ENCODE peak calls at places on chromosomes 11 and 22, in five cellular contexts. One of them, this sample, is unnamed.

GRCh38 chr11:74611369-74611861 is 19.0 kb downstream of the POLD3 start:
- DNase-seq in anterior cingulate cortex: no peak
- DNase-seq in EL: peak
- DNase-seq in skeletal muscle cell: peak
- DNase-seq in stimulated activated CD4-positive, alpha-beta T cell treated with anti-CD3 and anti-CD28 coated beads, Interleukin-1b, Interleukin-23, amount 100 ng/mL, for 48 hours: no peak
- DNase-seq in this sample: no peak

GRCh38 chr11:77725433-77725832 is 87.8 kb upstream of the CLNS1A start:
- DNase-seq in anterior cingulate cortex: no peak
- DNase-seq in EL: no peak
- DNase-seq in skeletal muscle cell: no peak
- DNase-seq in stimulated activated CD4-positive, alpha-beta T cell treated with anti-CD3 and anti-CD28 coated beads, Interleukin-1b, Interleukin-23, amount 100 ng/mL, for 48 hours: no peak
- DNase-seq in this sample: no peak

GRCh38 chr11:73271936-73272679 is at the start of gene P2RY6:
- DNase-seq in anterior cingulate cortex: no peak
- DNase-seq in EL: peak
- DNase-seq in skeletal muscle cell: no peak
- DNase-seq in stimulated activated CD4-positive, alpha-beta T cell treated with anti-CD3 and anti-CD28 coated beads, Interleukin-1b, Interleukin-23, amount 100 ng/mL, for 48 hours: no peak
- DNase-seq in this sample: peak

GRCh38 chr22:39530692-39531331 is 1.7 kb downstream of the RPS19BP1 start:
- DNase-seq in anterior cingulate cortex: no peak
- DNase-seq in EL: peak
- DNase-seq in skeletal muscle cell: no peak
- DNase-seq in stimulated activated CD4-positive, alpha-beta T cell treated with anti-CD3 and anti-CD28 coated beads, Interleukin-1b, Interleukin-23, amount 100 ng/mL, for 48 hours: no peak
- DNase-seq in this sample: no peak

GRCh38 chr22:38872831-38873248 is 824 bp upstream of the CBX6 start:
- DNase-seq in anterior cingulate cortex: peak
- DNase-seq in EL: peak
- DNase-seq in skeletal muscle cell: no peak
- DNase-seq in stimulated activated CD4-positive, alpha-beta T cell treated with anti-CD3 and anti-CD28 coated beads, Interleukin-1b, Interleukin-23, amount 100 ng/mL, for 48 hours: no peak
- DNase-seq in this sample: peak

GRCh38 chr11:134476435-134477021 is 64.5 kb upstream of the B3GAT1 start:
- DNase-seq in anterior cingulate cortex: no peak
- DNase-seq in EL: no peak
- DNase-seq in skeletal muscle cell: no peak
- DNase-seq in stimulated activated CD4-positive, alpha-beta T cell treated with anti-CD3 and anti-CD28 coated beads, Interleukin-1b, Interleukin-23, amount 100 ng/mL, for 48 hours: no peak
- DNase-seq in this sample: no peak

GRCh38 chr11:121538054-121538453 is 85.3 kb upstream of the SORL1-AS1 start:
- DNase-seq in anterior cingulate cortex: no peak
- DNase-seq in EL: no peak
- DNase-seq in skeletal muscle cell: no peak
- DNase-seq in stimulated activated CD4-positive, alpha-beta T cell treated with anti-CD3 and anti-CD28 coated beads, Interleukin-1b, Interleukin-23, amount 100 ng/mL, for 48 hours: peak
- DNase-seq in this sample: no peak

GRCh38 chr22:41074941-41075710 is 17.3 kb upstream of the EP300 start:
- DNase-seq in anterior cingulate cortex: no peak
- DNase-seq in EL: no peak
- DNase-seq in skeletal muscle cell: no peak
- DNase-seq in stimulated activated CD4-positive, alpha-beta T cell treated with anti-CD3 and anti-CD28 coated beads, Interleukin-1b, Interleukin-23, amount 100 ng/mL, for 48 hours: no peak
- DNase-seq in this sample: no peak

GRCh38 chr11:111770581-111771134 is 4.5 kb upstream of the PPP2R1B start:
- DNase-seq in anterior cingulate cortex: no peak
- DNase-seq in EL: no peak
- DNase-seq in skeletal muscle cell: no peak
- DNase-seq in stimulated activated CD4-positive, alpha-beta T cell treated with anti-CD3 and anti-CD28 coated beads, Interleukin-1b, Interleukin-23, amount 100 ng/mL, for 48 hours: no peak
- DNase-seq in this sample: no peak

GRCh38 chr11:37468344-37468743 is 870.3 kb upstream of the RAG2 start:
- DNase-seq in anterior cingulate cortex: no peak
- DNase-seq in EL: no peak
- DNase-seq in skeletal muscle cell: no peak
- DNase-seq in stimulated activated CD4-positive, alpha-beta T cell treated with anti-CD3 and anti-CD28 coated beads, Interleukin-1b, Interleukin-23, amount 100 ng/mL, for 48 hours: no peak
- DNase-seq in this sample: no peak

GRCh38 chr11:133425992-133426391 is 106.3 kb downstream of the OPCML start:
- DNase-seq in anterior cingulate cortex: no peak
- DNase-seq in EL: no peak
- DNase-seq in skeletal muscle cell: no peak
- DNase-seq in stimulated activated CD4-positive, alpha-beta T cell treated with anti-CD3 and anti-CD28 coated beads, Interleukin-1b, Interleukin-23, amount 100 ng/mL, for 48 hours: no peak
- DNase-seq in this sample: no peak

GRCh38 chr11:120339394-120339890 is 3.2 kb downstream of the ARHGEF12 start:
- DNase-seq in anterior cingulate cortex: no peak
- DNase-seq in EL: peak
- DNase-seq in skeletal muscle cell: no peak
- DNase-seq in stimulated activated CD4-positive, alpha-beta T cell treated with anti-CD3 and anti-CD28 coated beads, Interleukin-1b, Interleukin-23, amount 100 ng/mL, for 48 hours: no peak
- DNase-seq in this sample: no peak

GRCh38 chr11:68140496-68141246 is 19.5 kb upstream of the CHKA start:
- DNase-seq in anterior cingulate cortex: no peak
- DNase-seq in EL: no peak
- DNase-seq in skeletal muscle cell: no peak
- DNase-seq in stimulated activated CD4-positive, alpha-beta T cell treated with anti-CD3 and anti-CD28 coated beads, Interleukin-1b, Interleukin-23, amount 100 ng/mL, for 48 hours: no peak
- DNase-seq in this sample: no peak

GRCh38 chr22:26846645-26847044 is 189.3 kb downstream of the MIAT start:
- DNase-seq in anterior cingulate cortex: no peak
- DNase-seq in EL: peak
- DNase-seq in skeletal muscle cell: no peak
- DNase-seq in stimulated activated CD4-positive, alpha-beta T cell treated with anti-CD3 and anti-CD28 coated beads, Interleukin-1b, Interleukin-23, amount 100 ng/mL, for 48 hours: no peak
- DNase-seq in this sample: no peak

GRCh38 chr11:126129681-126130671 is 67.3 kb upstream of the CDON start:
- DNase-seq in anterior cingulate cortex: no peak
- DNase-seq in EL: no peak
- DNase-seq in skeletal muscle cell: no peak
- DNase-seq in stimulated activated CD4-positive, alpha-beta T cell treated with anti-CD3 and anti-CD28 coated beads, Interleukin-1b, Interleukin-23, amount 100 ng/mL, for 48 hours: no peak
- DNase-seq in this sample: no peak

GRCh38 chr11:19253149-19253540 is 12.4 kb upstream of the E2F8 start:
- DNase-seq in anterior cingulate cortex: no peak
- DNase-seq in EL: no peak
- DNase-seq in skeletal muscle cell: no peak
- DNase-seq in stimulated activated CD4-positive, alpha-beta T cell treated with anti-CD3 and anti-CD28 coated beads, Interleukin-1b, Interleukin-23, amount 100 ng/mL, for 48 hours: no peak
- DNase-seq in this sample: no peak

GRCh38 chr11:64751136-64751535 is 7.2 kb upstream of the RASGRP2 start:
- DNase-seq in anterior cingulate cortex: no peak
- DNase-seq in EL: no peak
- DNase-seq in skeletal muscle cell: no peak
- DNase-seq in stimulated activated CD4-positive, alpha-beta T cell treated with anti-CD3 and anti-CD28 coated beads, Interleukin-1b, Interleukin-23, amount 100 ng/mL, for 48 hours: no peak
- DNase-seq in this sample: peak

GRCh38 chr11:121099885-121100284 is 1.2 kb upstream of the TECTA start:
- DNase-seq in anterior cingulate cortex: no peak
- DNase-seq in EL: peak
- DNase-seq in skeletal muscle cell: no peak
- DNase-seq in stimulated activated CD4-positive, alpha-beta T cell treated with anti-CD3 and anti-CD28 coated beads, Interleukin-1b, Interleukin-23, amount 100 ng/mL, for 48 hours: no peak
- DNase-seq in this sample: no peak

GRCh38 chr11:64058494-64058893 is 22.8 kb downstream of the FLRT1 start:
- DNase-seq in anterior cingulate cortex: peak
- DNase-seq in EL: no peak
- DNase-seq in skeletal muscle cell: no peak
- DNase-seq in stimulated activated CD4-positive, alpha-beta T cell treated with anti-CD3 and anti-CD28 coated beads, Interleukin-1b, Interleukin-23, amount 100 ng/mL, for 48 hours: no peak
- DNase-seq in this sample: peak

GRCh38 chr11:12800032-12800671 is 125.9 kb downstream of the TEAD1 start:
- DNase-seq in anterior cingulate cortex: no peak
- DNase-seq in EL: peak
- DNase-seq in skeletal muscle cell: no peak
- DNase-seq in stimulated activated CD4-positive, alpha-beta T cell treated with anti-CD3 and anti-CD28 coated beads, Interleukin-1b, Interleukin-23, amount 100 ng/mL, for 48 hours: no peak
- DNase-seq in this sample: no peak

GRCh38 chr11:69126286-69126685 is 29.4 kb upstream of the SMIM38 start:
- DNase-seq in anterior cingulate cortex: no peak
- DNase-seq in EL: no peak
- DNase-seq in skeletal muscle cell: no peak
- DNase-seq in stimulated activated CD4-positive, alpha-beta T cell treated with anti-CD3 and anti-CD28 coated beads, Interleukin-1b, Interleukin-23, amount 100 ng/mL, for 48 hours: no peak
- DNase-seq in this sample: no peak

GRCh38 chr11:102430158-102430836 is 22.3 kb downstream of the TMEM123 start:
- DNase-seq in anterior cingulate cortex: no peak
- DNase-seq in EL: peak
- DNase-seq in skeletal muscle cell: peak
- DNase-seq in stimulated activated CD4-positive, alpha-beta T cell treated with anti-CD3 and anti-CD28 coated beads, Interleukin-1b, Interleukin-23, amount 100 ng/mL, for 48 hours: peak
- DNase-seq in this sample: no peak

GRCh38 chr11:16408619-16409018 is 52.3 kb upstream of the SOX6 start:
- DNase-seq in anterior cingulate cortex: no peak
- DNase-seq in EL: peak
- DNase-seq in skeletal muscle cell: no peak
- DNase-seq in stimulated activated CD4-positive, alpha-beta T cell treated with anti-CD3 and anti-CD28 coated beads, Interleukin-1b, Interleukin-23, amount 100 ng/mL, for 48 hours: no peak
- DNase-seq in this sample: no peak

GRCh38 chr22:32327596-32328171 is 30.0 kb upstream of the RFPL3 start:
- DNase-seq in anterior cingulate cortex: no peak
- DNase-seq in EL: no peak
- DNase-seq in skeletal muscle cell: no peak
- DNase-seq in stimulated activated CD4-positive, alpha-beta T cell treated with anti-CD3 and anti-CD28 coated beads, Interleukin-1b, Interleukin-23, amount 100 ng/mL, for 48 hours: no peak
- DNase-seq in this sample: no peak

GRCh38 chr11:7592706-7593105 is 78.9 kb downstream of the PPFIBP2 start:
- DNase-seq in anterior cingulate cortex: no peak
- DNase-seq in EL: peak
- DNase-seq in skeletal muscle cell: no peak
- DNase-seq in stimulated activated CD4-positive, alpha-beta T cell treated with anti-CD3 and anti-CD28 coated beads, Interleukin-1b, Interleukin-23, amount 100 ng/mL, for 48 hours: no peak
- DNase-seq in this sample: peak

GRCh38 chr11:8070417-8071101 is 10.5 kb upstream of the TUB start:
- DNase-seq in anterior cingulate cortex: no peak
- DNase-seq in EL: peak
- DNase-seq in skeletal muscle cell: no peak
- DNase-seq in stimulated activated CD4-positive, alpha-beta T cell treated with anti-CD3 and anti-CD28 coated beads, Interleukin-1b, Interleukin-23, amount 100 ng/mL, for 48 hours: no peak
- DNase-seq in this sample: no peak

GRCh38 chr11:65833297-65834030 is at the start of gene SNX32:
- DNase-seq in anterior cingulate cortex: peak
- DNase-seq in EL: peak
- DNase-seq in skeletal muscle cell: peak
- DNase-seq in stimulated activated CD4-positive, alpha-beta T cell treated with anti-CD3 and anti-CD28 coated beads, Interleukin-1b, Interleukin-23, amount 100 ng/mL, for 48 hours: peak
- DNase-seq in this sample: peak

GRCh38 chr11:82775736-82776346 is 42.2 kb upstream of the FAM181B start:
- DNase-seq in anterior cingulate cortex: no peak
- DNase-seq in EL: peak
- DNase-seq in skeletal muscle cell: no peak
- DNase-seq in stimulated activated CD4-positive, alpha-beta T cell treated with anti-CD3 and anti-CD28 coated beads, Interleukin-1b, Interleukin-23, amount 100 ng/mL, for 48 hours: peak
- DNase-seq in this sample: no peak

GRCh38 chr11:44804449-44805151 is 77.8 kb downstream of the TSPAN18 start:
- DNase-seq in anterior cingulate cortex: no peak
- DNase-seq in EL: no peak
- DNase-seq in skeletal muscle cell: no peak
- DNase-seq in stimulated activated CD4-positive, alpha-beta T cell treated with anti-CD3 and anti-CD28 coated beads, Interleukin-1b, Interleukin-23, amount 100 ng/mL, for 48 hours: no peak
- DNase-seq in this sample: peak

GRCh38 chr11:75795276-75796090 is 19.5 kb upstream of the UVRAG start:
- DNase-seq in anterior cingulate cortex: no peak
- DNase-seq in EL: peak
- DNase-seq in skeletal muscle cell: no peak
- DNase-seq in stimulated activated CD4-positive, alpha-beta T cell treated with anti-CD3 and anti-CD28 coated beads, Interleukin-1b, Interleukin-23, amount 100 ng/mL, for 48 hours: no peak
- DNase-seq in this sample: peak

GRCh38 chr11:78654071-78654470 is 79.4 kb upstream of the NARS2 start:
- DNase-seq in anterior cingulate cortex: no peak
- DNase-seq in EL: no peak
- DNase-seq in skeletal muscle cell: no peak
- DNase-seq in stimulated activated CD4-positive, alpha-beta T cell treated with anti-CD3 and anti-CD28 coated beads, Interleukin-1b, Interleukin-23, amount 100 ng/mL, for 48 hours: no peak
- DNase-seq in this sample: no peak

GRCh38 chr22:42315392-42315756 is 44.9 kb upstream of the TCF20 start:
- DNase-seq in anterior cingulate cortex: no peak
- DNase-seq in EL: no peak
- DNase-seq in skeletal muscle cell: no peak
- DNase-seq in stimulated activated CD4-positive, alpha-beta T cell treated with anti-CD3 and anti-CD28 coated beads, Interleukin-1b, Interleukin-23, amount 100 ng/mL, for 48 hours: no peak
- DNase-seq in this sample: no peak

GRCh38 chr22:44225091-44225689 is 44.5 kb downstream of the PARVG start:
- DNase-seq in anterior cingulate cortex: no peak
- DNase-seq in EL: no peak
- DNase-seq in skeletal muscle cell: no peak
- DNase-seq in stimulated activated CD4-positive, alpha-beta T cell treated with anti-CD3 and anti-CD28 coated beads, Interleukin-1b, Interleukin-23, amount 100 ng/mL, for 48 hours: no peak
- DNase-seq in this sample: no peak